ENCODE peak calls at places on chromosomes 12 and 14, in four cellular contexts. T, N, O and I are unnamed samples.

GRCh38 chr14:77638738-77639137 is 22.3 kb upstream of the SPTLC2 start:
- DNase-seq in N (no peak), O (no peak), T (no peak), I (no peak)

GRCh38 chr12:107760207-107760816 is 625 bp downstream of the PRDM4 start:
- DNase-seq in N (peak; percentile 58), O (peak; percentile 22), T (peak; percentile 3), I (peak; percentile 19)

GRCh38 chr12:64609543-64610091 is 678 bp upstream of the RASSF3 start:
- DNase-seq in T (no peak), N (peak; percentile 43), O (no peak), I (no peak)

GRCh38 chr12:119319638-119320037 is 14.9 kb upstream of the CCDC60 start:
- DNase-seq in O (peak; percentile 13), N (no peak), T (no peak), I (no peak)

GRCh38 chr12:12736759-12737676 is 19.9 kb downstream of the CDKN1B start:
- DNase-seq in O (no peak), T (no peak), N (peak; percentile 73), I (peak; percentile 56)

GRCh38 chr12:120007272-120007671 is 18.2 kb downstream of the BICDL1 start:
- DNase-seq in T (peak; percentile 59), N (no peak), O (peak; percentile 16), I (no peak)

GRCh38 chr14:38616959-38617358 is 361.1 kb upstream of the CLEC14A start:
- DNase-seq in N (no peak), O (no peak), T (no peak), I (no peak)

GRCh38 chr14:62209287-62209899 is 447.2 kb downstream of the SNAPC1 start:
- DNase-seq in N (no peak), O (no peak), T (no peak), I (no peak)

GRCh38 chr12:100908501-100908900 is 113.9 kb downstream of the ANO4 start:
- DNase-seq in N (no peak), T (no peak), O (no peak), I (no peak)

GRCh38 chr12:22360772-22361171 is 26.3 kb upstream of the ST8SIA1 start:
- DNase-seq in T (no peak), N (no peak), O (no peak), I (no peak)

GRCh38 chr14:23299558-23299957 is 3.1 kb downstream of the PPP1R3E start:
- DNase-seq in N (no peak), T (no peak), O (no peak), I (no peak)

GRCh38 chr14:90239139-90239538 is 17.2 kb upstream of the PSMC1 start:
- DNase-seq in N (no peak), T (no peak), O (no peak), I (no peak)

GRCh38 chr12:22355011-22355580 is 20.6 kb upstream of the ST8SIA1 start:
- DNase-seq in T (no peak), N (no peak), O (no peak), I (no peak)

GRCh38 chr12:57215668-57216013 is 953 bp upstream of the NXPH4 start:
- DNase-seq in O (no peak), N (no peak), T (no peak), I (no peak)

GRCh38 chr12:127355061-127355820 is 911.7 kb upstream of the TMEM132C start:
- DNase-seq in T (no peak), N (peak; percentile 32), O (no peak), I (no peak)

GRCh38 chr14:80549141-80549540 is 337.8 kb upstream of the DIO2 start:
- DNase-seq in N (no peak), T (no peak), O (no peak), I (no peak)

GRCh38 chr12:132275110-132275531 is 54.3 kb downstream of the GALNT9 start:
- DNase-seq in N (peak; percentile 77), O (no peak), T (no peak), I (no peak)

GRCh38 chr12:53380797-53381738 is 1.1 kb downstream of the SP1 start:
- DNase-seq in N (no peak), O (peak; percentile 26), T (no peak), I (no peak)

GRCh38 chr14:34824826-34825225 is 50.3 kb downstream of the BAZ1A start:
- DNase-seq in O (no peak), N (no peak), T (no peak), I (no peak)

GRCh38 chr12:90393089-90393488 is 561.9 kb downstream of the CCER1 start:
- DNase-seq in T (no peak), O (no peak), N (no peak), I (no peak)

GRCh38 chr12:90015228-90015627 is 306.6 kb upstream of the ATP2B1 start:
- DNase-seq in N (no peak), O (no peak), T (no peak), I (no peak)

GRCh38 chr14:64891839-64892375 is 12.2 kb upstream of the SPTB start:
- DNase-seq in O (no peak), T (peak; percentile 20), N (peak; percentile 48), I (no peak)

GRCh38 chr12:6632026-6632978 is 3.5 kb downstream of the LPAR5 start:
- DNase-seq in O (no peak), N (peak; percentile 43), T (peak; percentile 40), I (no peak)

GRCh38 chr14:99280041-99280731 is 8.2 kb upstream of the BCL11B start:
- DNase-seq in O (no peak), T (no peak), N (no peak), I (no peak)

GRCh38 chr12:123151679-123152454 is 977 bp upstream of the PITPNM2 start:
- DNase-seq in T (no peak), N (no peak), O (no peak), I (no peak)

GRCh38 chr12:108821407-108822397 is 35.7 kb downstream of the SSH1 start:
- DNase-seq in N (no peak), T (no peak), O (no peak), I (no peak)

GRCh38 chr14:89566644-89567411 is 149.8 kb upstream of the FOXN3 start:
- DNase-seq in T (no peak), O (no peak), N (no peak), I (no peak)

GRCh38 chr14:77007975-77008421 is 20.5 kb downstream of the IRF2BPL start:
- DNase-seq in T (no peak), O (peak; percentile 96), N (no peak), I (peak; percentile 41)

GRCh38 chr14:102594514-102595175 is 2.2 kb downstream of the RCOR1 start:
- DNase-seq in T (peak; percentile 19), O (peak; percentile 66), N (peak; percentile 75), I (peak; percentile 42)

GRCh38 chr14:90416649-90417237 is 19.9 kb downstream of the CALM1 start:
- DNase-seq in T (no peak), N (no peak), O (no peak), I (no peak)

GRCh38 chr14:95698287-95698686 is 12.1 kb downstream of the TCL1B start:
- DNase-seq in N (no peak), O (no peak), T (no peak), I (no peak)

GRCh38 chr14:61754627-61755381 is 7.4 kb upstream of the SNAPC1 start:
- DNase-seq in T (no peak), N (no peak), O (no peak), I (no peak)

GRCh38 chr14:53265025-53265424 is 111.9 kb upstream of the DDHD1 start:
- DNase-seq in O (no peak), N (no peak), T (no peak), I (no peak)

GRCh38 chr14:49881296-49882006 is 11.4 kb upstream of the ARF6 start:
- DNase-seq in O (no peak), T (no peak), N (no peak), I (no peak)

GRCh38 chr14:36373982-36374673 is 53.7 kb upstream of the MBIP start:
- DNase-seq in N (peak; percentile 46), O (peak; percentile 61), T (peak; percentile 57), I (peak; percentile 21)

GRCh38 chr12:12017135-12017581 is 53.6 kb upstream of the BCL2L14 start:
- DNase-seq in T (no peak), N (peak; percentile 74), O (no peak), I (no peak)

GRCh38 chr14:33657478-33657877 is 293.4 kb downstream of the EGLN3 start:
- DNase-seq in N (no peak), T (no peak), O (no peak), I (no peak)

GRCh38 chr12:68391905-68392304 is 59.7 kb upstream of the MDM1 start:
- DNase-seq in T (no peak), O (no peak), N (no peak), I (no peak)

GRCh38 chr14:100535287-100536131 is 51.7 kb downstream of the BEGAIN start:
- DNase-seq in N (peak; percentile 44), O (peak; percentile 6), T (no peak), I (peak; percentile 12)
- H3K27ac ChIP-seq in N (peak overlapping the region; percentile 73), O (no peak overlapping the region), T (no peak overlapping the region), I (no peak overlapping the region)

GRCh38 chr12:110224379-110225304 is 56.4 kb upstream of the ATP2A2 start:
- DNase-seq in O (peak; percentile 44), N (peak; percentile 26), T (no peak), I (peak; percentile 55)

GRCh38 chr12:110222433-110222832 is 58.6 kb upstream of the ATP2A2 start:
- DNase-seq in O (no peak), T (no peak), N (no peak), I (no peak)

GRCh38 chr12:110227138-110227537 is 53.9 kb upstream of the ATP2A2 start:
- DNase-seq in O (no peak), T (no peak), N (no peak), I (no peak)

GRCh38 chr12:110222027-110222426 is 59.0 kb upstream of the ATP2A2 start:
- DNase-seq in T (no peak), N (no peak), O (no peak), I (no peak)

DNA sequence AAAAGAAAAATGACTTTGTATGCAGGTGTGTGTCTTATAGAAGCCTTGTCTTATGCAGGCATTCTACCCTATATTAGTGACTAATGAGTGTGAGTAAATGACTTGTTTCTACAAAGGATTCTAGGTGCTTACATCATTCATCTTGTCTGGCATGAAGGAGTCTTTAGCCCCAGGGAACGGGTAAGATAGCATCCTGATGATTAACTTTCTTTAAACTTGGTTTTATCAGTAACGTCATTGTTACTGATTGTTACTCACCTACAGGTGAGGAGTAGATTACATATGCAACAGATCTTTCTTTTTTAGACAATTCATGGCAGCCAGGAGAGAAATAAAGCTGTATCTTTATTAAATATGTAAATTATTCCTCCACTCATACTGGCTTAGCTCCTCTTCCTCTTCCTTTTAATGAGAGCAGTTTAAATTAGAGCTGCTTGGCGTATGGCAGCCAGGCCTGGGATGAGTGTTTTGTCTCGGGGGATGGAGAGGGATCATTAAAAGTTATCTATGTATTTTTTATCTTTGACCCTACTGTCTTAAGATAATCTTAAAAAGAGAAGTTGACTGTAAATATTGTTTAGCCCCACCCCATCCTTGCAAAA is 57.2 kb upstream of the ATP2A2 start:
- DNase-seq in O (no peak), T (no peak), N (no peak), I (no peak)
- H3K27ac ChIP-seq in O (peak overlapping the region; percentile 82), T (no peak overlapping the region), N (peak overlapping the region; percentile 24), I (peak overlapping the region; percentile 81)

GRCh38 chr12:85834378-85834777 is 1.8 kb downstream of the RASSF9 start:
- DNase-seq in O (no peak), N (no peak), T (no peak), I (no peak)

GRCh38 chr12:85833558-85833957 is 2.7 kb downstream of the RASSF9 start:
- DNase-seq in N (no peak), T (no peak), O (no peak), I (no peak)

GRCh38 chr12:85836716-85837100 is 499 bp upstream of the RASSF9 start:
- DNase-seq in N (no peak), T (no peak), O (no peak), I (no peak)

GRCh38 chr12:85835810-85836715 is at the start of gene RASSF9:
- DNase-seq in O (peak; percentile 60), T (no peak), N (no peak), I (peak; percentile 84)

GRCh38 chr12:85835417-85835809 is 796 bp downstream of the RASSF9 start:
- DNase-seq in O (no peak), T (no peak), N (no peak), I (no peak)
- H3K27ac ChIP-seq in O (peak overlapping the region; percentile 55), T (no peak overlapping the region), N (peak overlapping the region; percentile 43), I (peak overlapping the region; percentile 91)

GRCh38 chr14:75222208-75222701 is 45.8 kb upstream of the TMED10 start:
- DNase-seq in T (no peak), O (peak; percentile 33), N (no peak), I (no peak)
- H3K27ac ChIP-seq in T (no peak overlapping the region), O (no peak overlapping the region), N (no peak overlapping the region), I (no peak overlapping the region)